ENCODE peak calls at places on chromosomes 3 and 15, in four cellular contexts. One of them, this sample, is unnamed. For H3K79me1, the result is how much of the 10 kb centered on the place peaks cover.

GRCh38 chr15:60212536-60212935 is 185.2 kb downstream of the ANXA2 start:
- DNase-seq in IMR-90: no peak
- DNase-seq in H1: no peak
- DNase-seq in H9: peak
- DNase-seq in this sample: peak

GRCh38 chr3:128996200-128996599 is 2.3 kb upstream of the CFAP92 start:
- DNase-seq in IMR-90: no peak
- DNase-seq in H1: no peak
- DNase-seq in H9: no peak
- DNase-seq in this sample: no peak

GRCh38 chr15:80727196-80727595 is 32.1 kb downstream of the ABHD17C start:
- DNase-seq in IMR-90: peak
- DNase-seq in H1: no peak
- DNase-seq in H9: no peak
- DNase-seq in this sample: peak

GRCh38 chr3:139906441-139906840 is 28.5 kb upstream of the CLSTN2 start:
- DNase-seq in IMR-90: peak
- DNase-seq in H1: no peak
- DNase-seq in H9: peak
- DNase-seq in this sample: peak

GRCh38 chr15:47872869-47873301 is 155.6 kb downstream of the SEMA6D start:
- DNase-seq in IMR-90: no peak
- DNase-seq in H1: no peak
- DNase-seq in H9: no peak
- DNase-seq in this sample: no peak

GRCh38 chr15:76059320-76060097 is at the start of gene TMEM266:
- DNase-seq in IMR-90: peak
- DNase-seq in H1: peak
- DNase-seq in H9: peak
- DNase-seq in this sample: peak

GRCh38 chr3:138608322-138609214 is at the start of gene FAIM:
- DNase-seq in IMR-90: peak
- DNase-seq in H1: peak
- DNase-seq in H9: peak
- DNase-seq in this sample: peak

GRCh38 chr3:52153389-52154096 is 680 bp downstream of the POC1A start:
- DNase-seq in IMR-90: peak
- DNase-seq in H1: peak
- DNase-seq in H9: peak
- DNase-seq in this sample: peak

GRCh38 chr3:87900061-87900460 is 158.7 kb downstream of the CGGBP1 start:
- DNase-seq in IMR-90: no peak
- DNase-seq in H1: no peak
- DNase-seq in H9: no peak
- DNase-seq in this sample: peak

GRCh38 chr15:31298707-31299172 is 27.9 kb upstream of the KLF13 start:
- DNase-seq in IMR-90: no peak
- DNase-seq in H1: peak
- DNase-seq in H9: no peak
- DNase-seq in this sample: no peak

GRCh38 chr3:50603261-50604109 is 8.1 kb downstream of the CISH start:
- DNase-seq in IMR-90: no peak
- DNase-seq in H1: no peak
- DNase-seq in H9: no peak
- DNase-seq in this sample: no peak

GRCh38 chr15:63626955-63627354 is 29.8 kb downstream of the FBXL22 start:
- DNase-seq in IMR-90: no peak
- DNase-seq in H1: no peak
- DNase-seq in H9: no peak
- DNase-seq in this sample: no peak

GRCh38 chr3:172877011-172877410 is 126.5 kb downstream of the ECT2 start:
- DNase-seq in IMR-90: no peak
- DNase-seq in H1: no peak
- DNase-seq in H9: no peak
- DNase-seq in this sample: no peak

GRCh38 chr3:147816770-147817169 is 407.6 kb downstream of the ZIC1 start:
- DNase-seq in IMR-90: no peak
- DNase-seq in H1: no peak
- DNase-seq in H9: no peak
- DNase-seq in this sample: no peak

GRCh38 chr3:66411436-66411835 is 89.4 kb downstream of the LRIG1 start:
- DNase-seq in IMR-90: no peak
- DNase-seq in H1: no peak
- DNase-seq in H9: no peak
- DNase-seq in this sample: peak

GRCh38 chr3:66410976-66411375 is 89.8 kb downstream of the LRIG1 start:
- DNase-seq in IMR-90: no peak
- DNase-seq in H1: no peak
- DNase-seq in H9: no peak
- DNase-seq in this sample: no peak

GRCh38 chr3:66410371-66410770 is 90.5 kb downstream of the LRIG1 start:
- DNase-seq in IMR-90: no peak
- DNase-seq in H1: no peak
- DNase-seq in H9: no peak
- DNase-seq in this sample: no peak

GRCh38 chr3:66413151-66413751 is 87.6 kb downstream of the LRIG1 start:
- DNase-seq in IMR-90: peak
- DNase-seq in H1: no peak
- DNase-seq in H9: no peak
- DNase-seq in this sample: no peak

DNA sequence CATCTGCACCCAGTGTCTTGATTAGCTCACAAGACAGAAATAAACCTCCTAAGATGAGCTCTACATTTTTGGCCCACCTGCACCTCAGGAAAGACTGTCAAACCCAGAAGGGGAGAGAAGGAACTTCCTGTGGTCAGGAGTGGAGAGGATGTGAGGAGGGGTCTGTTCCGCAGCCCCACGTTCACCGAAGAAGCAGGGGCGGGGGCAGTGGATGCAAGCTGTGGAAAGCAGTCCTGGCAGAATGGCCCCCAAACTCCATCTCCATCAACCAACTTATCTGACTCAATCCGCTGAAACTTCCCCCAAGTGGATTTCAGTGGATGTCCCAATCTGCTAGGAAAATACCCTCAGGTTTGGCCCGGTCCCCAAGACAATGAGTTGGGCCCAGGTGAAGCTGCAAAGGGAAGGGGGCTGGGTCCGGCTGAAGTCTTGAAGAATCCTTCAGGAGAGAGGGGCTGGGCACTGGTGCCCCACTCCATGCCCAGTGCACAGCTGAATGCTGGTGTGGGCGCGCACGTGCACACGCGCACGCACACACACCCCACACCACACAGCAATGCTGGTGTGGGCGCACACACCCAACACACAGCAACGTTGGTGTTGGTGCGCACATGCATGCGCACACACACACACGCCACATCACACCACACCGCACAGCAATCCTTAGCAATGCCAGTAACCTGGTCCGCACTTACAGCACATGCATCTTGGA is 88.5 kb downstream of the LRIG1 start:
- DNase-seq in IMR-90: no peak
- DNase-seq in H1: no peak
- DNase-seq in H9: no peak
- DNase-seq in this sample: no peak
- H3K79me1 ChIP-seq in IMR-90: under half
- H3K79me1 ChIP-seq in H1: under half
- H3K79me1 ChIP-seq in H9: under half
- H3K79me1 ChIP-seq in this sample: under half

GRCh38 chr3:194632211-194632982 is 822 bp downstream of the TMEM44 start:
- DNase-seq in IMR-90: peak
- DNase-seq in H1: no peak
- DNase-seq in H9: no peak
- DNase-seq in this sample: no peak
- H4K5ac ChIP-seq in IMR-90: peak
- H4K5ac ChIP-seq in H1: no peak
- H4K5ac ChIP-seq in H9: no peak
- H4K5ac ChIP-seq in this sample: no peak

GRCh38 chr15:41949400-41950126 is 22.8 kb downstream of the EHD4 start:
- DNase-seq in IMR-90: no peak
- DNase-seq in H1: no peak
- DNase-seq in H9: no peak
- DNase-seq in this sample: peak
- H3K4me2 ChIP-seq in IMR-90: peak
- H3K4me2 ChIP-seq in H1: no peak
- H3K4me2 ChIP-seq in H9: no peak
- H3K4me2 ChIP-seq in this sample: no peak

DNA sequence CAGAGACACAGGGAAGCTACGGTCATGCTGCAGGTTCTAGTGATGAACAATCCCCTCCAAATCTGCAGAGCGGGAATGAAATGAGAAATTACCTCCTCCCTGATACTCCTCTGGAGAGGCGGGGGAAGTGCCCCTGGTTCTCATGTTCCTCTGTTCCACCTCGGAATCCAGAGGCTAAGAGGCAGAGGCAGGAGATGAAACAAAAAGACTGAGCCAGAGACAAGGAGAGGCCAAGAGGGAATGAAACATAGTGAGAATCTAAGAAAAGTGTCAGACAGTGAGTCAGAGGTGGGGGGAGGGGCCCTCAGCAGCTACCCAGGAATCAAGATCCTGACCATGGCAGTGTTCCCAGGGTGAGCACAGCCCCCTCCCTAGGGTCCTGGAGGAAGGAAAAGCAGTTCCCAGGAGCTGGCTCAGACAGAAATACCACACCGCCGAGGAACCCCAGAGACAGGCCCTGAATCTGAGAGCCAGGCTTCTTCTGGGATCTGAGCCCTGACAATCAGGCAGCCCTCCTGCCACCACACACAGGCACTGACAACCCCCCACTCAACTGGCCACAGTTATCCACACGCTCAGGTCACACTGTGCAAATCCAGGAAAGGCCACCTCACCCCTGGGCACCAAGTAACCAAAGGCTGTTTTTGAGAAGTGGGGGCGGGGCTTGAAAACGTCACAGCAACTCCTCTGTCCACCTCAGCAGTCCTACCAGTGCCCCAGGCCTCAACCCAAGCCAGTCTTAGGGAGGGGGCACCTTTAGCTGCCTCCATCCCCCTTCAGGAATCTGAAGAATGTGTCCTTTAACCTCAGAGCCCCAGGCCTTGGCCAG is 2.4 kb downstream of the CSRNP1 start:
- DNase-seq in IMR-90: peak
- DNase-seq in H1: no peak
- DNase-seq in H9: peak
- DNase-seq in this sample: peak
- H3K79me1 ChIP-seq in IMR-90: under half
- H3K79me1 ChIP-seq in H1: under half
- H3K79me1 ChIP-seq in H9: under half
- H3K79me1 ChIP-seq in this sample: under half

GRCh38 chr3:142912440-142913172 is 23.7 kb upstream of the PCOLCE2 start:
- DNase-seq in IMR-90: no peak
- DNase-seq in H1: no peak
- DNase-seq in H9: no peak
- DNase-seq in this sample: no peak
- H4K5ac ChIP-seq in IMR-90: no peak
- H4K5ac ChIP-seq in H1: no peak
- H4K5ac ChIP-seq in H9: no peak
- H4K5ac ChIP-seq in this sample: no peak

DNA sequence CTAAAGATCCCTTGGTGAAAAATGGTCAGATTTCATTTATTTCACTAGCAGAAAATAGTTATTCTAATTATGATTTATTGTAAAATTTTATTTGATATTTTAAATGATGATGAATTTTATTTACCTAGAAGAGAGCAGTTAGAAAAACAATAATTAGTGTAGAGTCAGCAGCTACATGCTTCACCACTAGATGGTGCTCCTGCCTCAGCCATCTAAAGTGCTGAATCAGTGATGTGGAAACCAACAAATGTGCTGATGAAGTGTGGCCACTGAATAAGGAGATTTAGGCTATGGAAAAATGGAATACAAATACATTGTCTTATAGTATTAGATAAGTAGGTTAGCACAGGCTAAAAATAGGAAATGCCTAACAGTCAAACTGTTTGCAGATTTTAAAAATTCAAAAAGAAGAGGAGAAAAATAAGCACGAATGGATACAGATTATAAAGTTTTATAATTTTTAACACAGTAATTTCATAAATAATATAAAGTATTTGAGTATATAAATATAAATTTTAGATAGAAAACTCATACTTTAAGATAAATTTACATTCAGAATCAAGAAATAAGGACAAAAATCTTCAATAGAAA is 109.8 kb downstream of the PPP2R3A start:
- DNase-seq in IMR-90: peak
- DNase-seq in H1: peak
- DNase-seq in H9: peak
- DNase-seq in this sample: peak
- H3K4me2 ChIP-seq in IMR-90: no peak
- H3K4me2 ChIP-seq in H1: no peak
- H3K4me2 ChIP-seq in H9: no peak
- H3K4me2 ChIP-seq in this sample: no peak

GRCh38 chr3:134367412-134367811 is 6.8 kb downstream of the AMOTL2 start:
- DNase-seq in IMR-90: no peak
- DNase-seq in H1: no peak
- DNase-seq in H9: no peak
- DNase-seq in this sample: no peak
- H3K79me1 ChIP-seq in IMR-90: under half
- H3K79me1 ChIP-seq in H1: under half
- H3K79me1 ChIP-seq in H9: under half
- H3K79me1 ChIP-seq in this sample: under half

GRCh38 chr3:188001926-188002325 is 152.0 kb upstream of the LPP start:
- DNase-seq in IMR-90: no peak
- DNase-seq in H1: no peak
- DNase-seq in H9: no peak
- DNase-seq in this sample: no peak
- H4K5ac ChIP-seq in IMR-90: no peak
- H4K5ac ChIP-seq in H1: no peak
- H4K5ac ChIP-seq in H9: no peak
- H4K5ac ChIP-seq in this sample: no peak

GRCh38 chr15:33211409-33211808 is 16.9 kb upstream of the FMN1 start:
- DNase-seq in IMR-90: no peak
- DNase-seq in H1: no peak
- DNase-seq in H9: no peak
- DNase-seq in this sample: no peak

GRCh38 chr15:33218071-33218491 is 23.6 kb upstream of the FMN1 start:
- DNase-seq in IMR-90: no peak
- DNase-seq in H1: no peak
- DNase-seq in H9: no peak
- DNase-seq in this sample: no peak

GRCh38 chr15:33215941-33216872 is 21.7 kb upstream of the FMN1 start:
- DNase-seq in IMR-90: peak
- DNase-seq in H1: no peak
- DNase-seq in H9: no peak
- DNase-seq in this sample: peak
- H3K4me2 ChIP-seq in IMR-90: no peak
- H3K4me2 ChIP-seq in H1: no peak
- H3K4me2 ChIP-seq in H9: no peak
- H3K4me2 ChIP-seq in this sample: no peak

DNA sequence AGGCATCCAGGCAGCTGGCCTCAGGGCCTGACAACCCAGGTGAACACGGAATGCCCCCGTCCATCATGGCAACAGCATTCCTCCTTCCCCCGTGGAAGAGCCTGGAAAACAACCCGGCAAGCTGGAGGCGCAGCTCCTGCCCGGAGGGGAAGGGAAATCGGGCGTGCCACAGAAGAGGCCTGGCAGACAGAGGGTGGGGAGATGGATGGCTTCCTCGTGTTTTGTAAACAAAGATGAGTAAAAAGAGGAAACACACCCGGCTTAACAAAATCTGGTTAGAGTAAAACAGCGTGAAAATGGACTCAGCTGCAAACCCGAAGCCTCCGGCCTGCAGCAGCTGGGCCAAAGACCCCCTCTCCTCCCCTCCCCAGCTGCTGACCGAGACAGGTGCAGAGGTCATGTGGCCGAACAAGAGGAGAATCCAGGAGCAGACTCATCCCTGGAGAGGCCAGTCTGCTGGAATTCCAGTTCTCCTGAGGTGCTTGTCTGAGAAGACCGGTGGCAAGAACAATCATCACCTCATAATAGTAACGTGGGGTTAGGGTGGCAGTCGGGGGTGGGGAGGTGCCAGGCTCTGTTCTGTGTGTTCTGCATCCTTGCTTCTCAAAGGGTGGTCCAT is 15.3 kb downstream of the BMF start:
- DNase-seq in IMR-90: peak
- DNase-seq in H1: no peak
- DNase-seq in H9: no peak
- DNase-seq in this sample: peak
- H3K79me1 ChIP-seq in IMR-90: under half
- H3K79me1 ChIP-seq in H1: under half
- H3K79me1 ChIP-seq in H9: under half
- H3K79me1 ChIP-seq in this sample: under half

This sample was measured in mesendoderm.